ENCODE peak calls at places on chromosomes 13 and 19, in six cellular contexts. One of them, this sample, is unnamed. For H3K9me3, the result is how much of the 10 kb centered on the place peaks cover.

GRCh38 chr19:7762719-7763293 is at the start of gene CLEC4M:
- DNase-seq in effector memory CD4-positive, alpha-beta T cell: no peak
- DNase-seq in A549: no peak
- DNase-seq in iPS DF 6.9: no peak
- DNase-seq in hepatocyte: no peak
- DNase-seq in cardiac muscle cell: no peak
- DNase-seq in this sample: no peak

GRCh38 chr13:102555914-102556553 is 40.8 kb upstream of the TPP2 start:
- DNase-seq in hepatocyte: peak
- DNase-seq in effector memory CD4-positive, alpha-beta T cell: no peak
- DNase-seq in A549: peak
- DNase-seq in cardiac muscle cell: peak
- DNase-seq in iPS DF 6.9: peak
- DNase-seq in this sample: no peak

GRCh38 chr19:41321600-41322270 is 11.8 kb downstream of the CCDC97 start:
- DNase-seq in cardiac muscle cell: peak
- DNase-seq in hepatocyte: peak
- DNase-seq in iPS DF 6.9: no peak
- DNase-seq in A549: peak
- DNase-seq in effector memory CD4-positive, alpha-beta T cell: no peak
- DNase-seq in this sample: no peak

GRCh38 chr13:95050800-95051620 is 250.2 kb downstream of the ABCC4 start:
- DNase-seq in effector memory CD4-positive, alpha-beta T cell: no peak
- DNase-seq in hepatocyte: no peak
- DNase-seq in iPS DF 6.9: no peak
- DNase-seq in cardiac muscle cell: no peak
- DNase-seq in A549: no peak
- DNase-seq in this sample: no peak

GRCh38 chr19:15210323-15210774 is 9.6 kb upstream of the NOTCH3 start:
- DNase-seq in A549: peak
- DNase-seq in hepatocyte: peak
- DNase-seq in iPS DF 6.9: no peak
- DNase-seq in effector memory CD4-positive, alpha-beta T cell: no peak
- DNase-seq in cardiac muscle cell: peak
- DNase-seq in this sample: peak

GRCh38 chr13:65336916-65337315 is 1893.2 kb downstream of the PCDH9 start:
- DNase-seq in cardiac muscle cell: peak
- DNase-seq in A549: no peak
- DNase-seq in effector memory CD4-positive, alpha-beta T cell: no peak
- DNase-seq in iPS DF 6.9: no peak
- DNase-seq in hepatocyte: no peak
- DNase-seq in this sample: no peak

GRCh38 chr19:53621885-53622710 is 9.7 kb upstream of the DPRX start:
- DNase-seq in iPS DF 6.9: no peak
- DNase-seq in cardiac muscle cell: peak
- DNase-seq in A549: peak
- DNase-seq in effector memory CD4-positive, alpha-beta T cell: no peak
- DNase-seq in hepatocyte: peak
- DNase-seq in this sample: no peak

GRCh38 chr13:32415019-32415418 is 12.9 kb downstream of the N4BP2L1 start:
- DNase-seq in effector memory CD4-positive, alpha-beta T cell: no peak
- DNase-seq in iPS DF 6.9: no peak
- DNase-seq in A549: peak
- DNase-seq in cardiac muscle cell: peak
- DNase-seq in hepatocyte: no peak
- DNase-seq in this sample: no peak

GRCh38 chr19:47641891-47642485 is 33.1 kb downstream of the BICRA start:
- DNase-seq in A549: no peak
- DNase-seq in hepatocyte: no peak
- DNase-seq in iPS DF 6.9: no peak
- DNase-seq in cardiac muscle cell: peak
- DNase-seq in effector memory CD4-positive, alpha-beta T cell: no peak
- DNase-seq in this sample: no peak

GRCh38 chr19:4902796-4903195 is at the start of gene ARRDC5:
- DNase-seq in A549: no peak
- DNase-seq in cardiac muscle cell: no peak
- DNase-seq in iPS DF 6.9: no peak
- DNase-seq in effector memory CD4-positive, alpha-beta T cell: no peak
- DNase-seq in hepatocyte: no peak
- DNase-seq in this sample: no peak

GRCh38 chr13:29832899-29833298 is 17.5 kb downstream of the UBL3 start:
- DNase-seq in cardiac muscle cell: no peak
- DNase-seq in hepatocyte: no peak
- DNase-seq in A549: no peak
- DNase-seq in effector memory CD4-positive, alpha-beta T cell: no peak
- DNase-seq in iPS DF 6.9: no peak
- DNase-seq in this sample: no peak

GRCh38 chr13:101522607-101523006 is 70.1 kb downstream of the ITGBL1 start:
- DNase-seq in cardiac muscle cell: no peak
- DNase-seq in effector memory CD4-positive, alpha-beta T cell: no peak
- DNase-seq in hepatocyte: no peak
- DNase-seq in iPS DF 6.9: no peak
- DNase-seq in A549: no peak
- DNase-seq in this sample: no peak
- H3K27ac ChIP-seq in cardiac muscle cell: no peak
- H3K27ac ChIP-seq in effector memory CD4-positive, alpha-beta T cell: no peak
- H3K27ac ChIP-seq in hepatocyte: no peak
- H3K27ac ChIP-seq in iPS DF 6.9: no peak
- H3K27ac ChIP-seq in A549: no peak
- H3K27ac ChIP-seq in this sample: no peak

GRCh38 chr19:52115526-52116053 is 20.0 kb upstream of the ZNF841 start:
- DNase-seq in effector memory CD4-positive, alpha-beta T cell: no peak
- DNase-seq in hepatocyte: no peak
- DNase-seq in iPS DF 6.9: no peak
- DNase-seq in A549: no peak
- DNase-seq in cardiac muscle cell: peak
- DNase-seq in this sample: no peak
- H3K9me3 ChIP-seq in effector memory CD4-positive, alpha-beta T cell: half or more
- H3K9me3 ChIP-seq in hepatocyte: half or more
- H3K9me3 ChIP-seq in iPS DF 6.9: under half
- H3K9me3 ChIP-seq in A549: half or more
- H3K9me3 ChIP-seq in cardiac muscle cell: under half
- H3K9me3 ChIP-seq in this sample: under half

GRCh38 chr19:46480409-46480808 is 9.0 kb upstream of the PNMA8A start:
- DNase-seq in cardiac muscle cell: peak
- DNase-seq in A549: no peak
- DNase-seq in iPS DF 6.9: no peak
- DNase-seq in effector memory CD4-positive, alpha-beta T cell: no peak
- DNase-seq in hepatocyte: peak
- DNase-seq in this sample: no peak

GRCh38 chr19:46478356-46478986 is 7.1 kb upstream of the PNMA8A start:
- DNase-seq in cardiac muscle cell: peak
- DNase-seq in A549: peak
- DNase-seq in hepatocyte: no peak
- DNase-seq in effector memory CD4-positive, alpha-beta T cell: no peak
- DNase-seq in iPS DF 6.9: no peak
- DNase-seq in this sample: no peak

GRCh38 chr19:46481187-46481586 is 9.8 kb upstream of the PNMA8A start:
- DNase-seq in cardiac muscle cell: peak
- DNase-seq in A549: no peak
- DNase-seq in hepatocyte: no peak
- DNase-seq in iPS DF 6.9: no peak
- DNase-seq in effector memory CD4-positive, alpha-beta T cell: no peak
- DNase-seq in this sample: no peak

GRCh38 chr19:46482645-46483044 is 11.3 kb upstream of the PNMA8A start:
- DNase-seq in cardiac muscle cell: peak
- DNase-seq in A549: no peak
- DNase-seq in hepatocyte: no peak
- DNase-seq in iPS DF 6.9: no peak
- DNase-seq in effector memory CD4-positive, alpha-beta T cell: no peak
- DNase-seq in this sample: no peak

DNA sequence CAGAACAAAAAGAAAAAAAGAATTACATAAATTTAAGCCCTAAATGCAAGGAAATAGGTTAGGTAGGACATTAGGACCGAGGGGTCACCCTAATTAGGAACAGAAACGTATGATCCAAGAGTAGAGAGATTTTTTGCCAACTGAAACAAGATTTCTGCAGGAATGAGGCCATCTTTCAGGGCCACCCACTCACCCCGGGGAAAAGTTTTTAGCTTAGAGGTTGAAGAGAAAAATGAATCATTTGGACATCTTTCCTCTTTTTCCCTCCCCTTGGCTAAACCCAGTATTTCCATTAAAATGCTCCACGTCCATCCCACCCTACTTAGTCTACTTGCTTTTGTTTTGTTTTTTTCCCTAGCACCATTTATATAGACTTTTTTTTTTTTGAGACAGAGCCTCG is 10.6 kb upstream of the PNMA8A start:
- DNase-seq in A549: no peak
- DNase-seq in effector memory CD4-positive, alpha-beta T cell: no peak
- DNase-seq in hepatocyte: no peak
- DNase-seq in iPS DF 6.9: no peak
- DNase-seq in cardiac muscle cell: peak
- DNase-seq in this sample: no peak
- H3K27ac ChIP-seq in A549: no peak
- H3K27ac ChIP-seq in effector memory CD4-positive, alpha-beta T cell: no peak
- H3K27ac ChIP-seq in hepatocyte: peak
- H3K27ac ChIP-seq in iPS DF 6.9: no peak
- H3K27ac ChIP-seq in cardiac muscle cell: no peak
- H3K27ac ChIP-seq in this sample: no peak

GRCh38 chr19:34957830-34958751 is 5.9 kb downstream of the ZNF792 start:
- DNase-seq in cardiac muscle cell: no peak
- DNase-seq in hepatocyte: no peak
- DNase-seq in effector memory CD4-positive, alpha-beta T cell: no peak
- DNase-seq in A549: peak
- DNase-seq in iPS DF 6.9: no peak
- DNase-seq in this sample: no peak
- H3K9me3 ChIP-seq in cardiac muscle cell: under half
- H3K9me3 ChIP-seq in hepatocyte: half or more
- H3K9me3 ChIP-seq in effector memory CD4-positive, alpha-beta T cell: half or more
- H3K9me3 ChIP-seq in A549: half or more
- H3K9me3 ChIP-seq in iPS DF 6.9: under half
- H3K9me3 ChIP-seq in this sample: under half

DNA sequence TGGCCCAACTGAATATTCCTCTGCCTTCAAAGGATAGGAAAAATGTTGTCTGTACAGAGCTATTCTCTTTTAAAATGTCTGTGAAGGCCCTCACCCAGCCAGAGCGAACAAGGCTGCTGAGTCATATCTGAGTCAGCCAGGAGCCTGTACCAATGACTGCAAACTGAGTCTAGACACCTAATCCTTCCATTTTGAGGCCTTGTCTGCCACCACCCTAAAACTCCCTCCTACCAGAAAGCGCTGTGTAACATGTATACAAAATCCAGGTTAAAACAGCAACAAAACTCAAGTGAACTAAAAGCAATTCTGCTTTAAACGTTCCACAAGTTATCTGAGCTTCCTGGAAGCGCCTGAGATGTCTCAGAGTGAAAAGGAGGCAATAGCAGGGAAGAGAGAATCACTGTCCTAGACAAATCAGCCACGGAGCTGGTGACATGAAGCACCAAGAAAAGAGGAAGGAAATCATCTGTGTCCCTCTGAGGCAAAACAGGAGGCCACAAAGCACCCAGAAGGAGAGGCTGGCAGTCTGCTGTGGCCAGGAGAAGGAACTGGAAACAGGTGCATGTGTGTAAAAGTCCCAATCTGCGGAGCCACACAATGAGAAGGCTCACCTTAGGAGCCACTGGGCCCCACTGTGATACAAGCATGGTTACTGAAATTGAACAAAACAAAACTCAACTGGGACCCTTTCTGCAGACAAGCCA is 10.2 kb downstream of the DHRS12 start:
- DNase-seq in hepatocyte: peak
- DNase-seq in iPS DF 6.9: no peak
- DNase-seq in cardiac muscle cell: peak
- DNase-seq in effector memory CD4-positive, alpha-beta T cell: no peak
- DNase-seq in A549: peak
- DNase-seq in this sample: no peak
- H3K27ac ChIP-seq in hepatocyte: peak
- H3K27ac ChIP-seq in iPS DF 6.9: no peak
- H3K27ac ChIP-seq in cardiac muscle cell: no peak
- H3K27ac ChIP-seq in effector memory CD4-positive, alpha-beta T cell: no peak
- H3K27ac ChIP-seq in A549: peak
- H3K27ac ChIP-seq in this sample: no peak

GRCh38 chr19:52034051-52034728 is 6.0 kb upstream of the ZNF614 start:
- DNase-seq in A549: peak
- DNase-seq in hepatocyte: no peak
- DNase-seq in effector memory CD4-positive, alpha-beta T cell: no peak
- DNase-seq in cardiac muscle cell: peak
- DNase-seq in iPS DF 6.9: no peak
- DNase-seq in this sample: no peak

GRCh38 chr19:52039169-52039568 is 9.5 kb downstream of the ZNF432 start:
- DNase-seq in iPS DF 6.9: no peak
- DNase-seq in A549: no peak
- DNase-seq in cardiac muscle cell: no peak
- DNase-seq in effector memory CD4-positive, alpha-beta T cell: no peak
- DNase-seq in hepatocyte: no peak
- DNase-seq in this sample: no peak
- H3K9me3 ChIP-seq in iPS DF 6.9: under half
- H3K9me3 ChIP-seq in A549: half or more
- H3K9me3 ChIP-seq in cardiac muscle cell: under half
- H3K9me3 ChIP-seq in effector memory CD4-positive, alpha-beta T cell: half or more
- H3K9me3 ChIP-seq in hepatocyte: under half
- H3K9me3 ChIP-seq in this sample: under half

GRCh38 chr13:69597088-69597487 is 510.5 kb upstream of the ATXN8OS start:
- DNase-seq in hepatocyte: no peak
- DNase-seq in cardiac muscle cell: no peak
- DNase-seq in iPS DF 6.9: no peak
- DNase-seq in A549: no peak
- DNase-seq in effector memory CD4-positive, alpha-beta T cell: no peak
- DNase-seq in this sample: no peak
- H3K27ac ChIP-seq in hepatocyte: no peak
- H3K27ac ChIP-seq in cardiac muscle cell: no peak
- H3K27ac ChIP-seq in iPS DF 6.9: no peak
- H3K27ac ChIP-seq in A549: no peak
- H3K27ac ChIP-seq in effector memory CD4-positive, alpha-beta T cell: no peak
- H3K27ac ChIP-seq in this sample: no peak

DNA sequence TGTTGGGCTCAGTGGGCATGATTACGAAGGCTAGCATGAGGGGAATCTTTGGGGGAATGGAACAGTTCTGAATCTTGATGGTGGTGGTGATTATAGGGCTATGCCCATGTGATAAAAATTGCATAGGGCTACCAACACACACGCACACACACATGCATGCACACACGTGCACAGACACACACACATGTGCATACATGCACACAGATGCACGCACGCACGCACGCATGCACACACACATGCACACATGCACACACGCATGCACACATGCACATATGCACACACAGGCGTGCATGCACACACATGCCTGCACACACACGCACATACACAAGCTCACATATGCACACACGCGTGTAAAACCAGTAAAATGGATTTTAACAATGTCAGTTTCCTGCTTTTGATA is 85.9 kb downstream of the MUC16 start:
- DNase-seq in hepatocyte: no peak
- DNase-seq in cardiac muscle cell: no peak
- DNase-seq in iPS DF 6.9: no peak
- DNase-seq in A549: no peak
- DNase-seq in effector memory CD4-positive, alpha-beta T cell: no peak
- DNase-seq in this sample: no peak
- H3K9me3 ChIP-seq in hepatocyte: under half
- H3K9me3 ChIP-seq in cardiac muscle cell: under half
- H3K9me3 ChIP-seq in iPS DF 6.9: under half
- H3K9me3 ChIP-seq in A549: under half
- H3K9me3 ChIP-seq in effector memory CD4-positive, alpha-beta T cell: under half
- H3K9me3 ChIP-seq in this sample: under half

DNA sequence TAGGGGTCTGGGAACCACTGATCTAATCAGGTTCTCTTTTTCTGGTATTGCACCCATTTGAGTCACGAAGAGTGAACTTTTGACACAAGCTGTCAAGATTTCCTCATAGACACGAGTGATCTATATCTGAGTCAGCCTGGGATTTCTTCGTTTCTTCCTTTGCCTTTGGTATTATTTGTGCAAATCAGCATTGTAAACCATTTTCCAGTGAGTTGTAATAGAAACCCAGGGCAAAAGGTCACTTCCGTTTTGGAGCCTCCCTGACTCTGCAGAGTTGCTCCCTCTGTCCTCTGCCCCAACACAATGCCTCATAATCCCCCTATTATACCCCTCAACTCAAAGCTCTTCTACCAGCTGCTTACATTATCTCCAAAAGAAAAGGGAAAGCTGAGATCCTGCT is 615.1 kb downstream of the EFNB2 start:
- DNase-seq in iPS DF 6.9: no peak
- DNase-seq in cardiac muscle cell: peak
- DNase-seq in hepatocyte: peak
- DNase-seq in A549: peak
- DNase-seq in effector memory CD4-positive, alpha-beta T cell: no peak
- DNase-seq in this sample: no peak
- H3K27ac ChIP-seq in iPS DF 6.9: no peak
- H3K27ac ChIP-seq in cardiac muscle cell: no peak
- H3K27ac ChIP-seq in hepatocyte: peak
- H3K27ac ChIP-seq in A549: no peak
- H3K27ac ChIP-seq in effector memory CD4-positive, alpha-beta T cell: no peak
- H3K27ac ChIP-seq in this sample: no peak

This sample was measured in lung.